ENCODE peak calls at places on chromosomes 12 and 14, in five cellular contexts. Q is mucosa of descending colon, I is BE2C, A is HFF-Myc, K is RWPE2. W is an unnamed sample.

GRCh38 chr12:81077686-81078441 is at the start of gene ACSS3:
- DNase-seq in Q (no peak), I (no peak), A (no peak), K (no peak), W (peak)

GRCh38 chr12:28100717-28101116 is 89.5 kb upstream of the CCDC91 start:
- DNase-seq in Q (no peak), I (no peak), A (no peak), K (no peak), W (no peak)

GRCh38 chr12:4331221-4331620 is 10.2 kb downstream of the TIGAR start:
- DNase-seq in Q (no peak), I (no peak), A (no peak), K (no peak), W (no peak)

GRCh38 chr12:12381982-12382381 is 25.1 kb downstream of the BORCS5 start:
- DNase-seq in Q (no peak), I (no peak), A (no peak), K (no peak), W (no peak)

GRCh38 chr12:132596016-132596415 is 14.4 kb downstream of the LRCOL1 start:
- DNase-seq in Q (peak), I (no peak), A (no peak), K (no peak), W (no peak)

GRCh38 chr14:90295870-90296516 is 35.7 kb downstream of the NRDE2 start:
- DNase-seq in Q (no peak), I (no peak), A (no peak), K (no peak), W (no peak)

GRCh38 chr14:89379006-89379405 is 38.0 kb downstream of the FOXN3 start:
- DNase-seq in Q (no peak), I (no peak), A (no peak), K (no peak), W (no peak)

GRCh38 chr14:37213016-37213415 is 15.3 kb downstream of the MIPOL1 start:
- DNase-seq in Q (no peak), I (no peak), A (no peak), K (no peak), W (no peak)

GRCh38 chr14:50229646-50230045 is 1.7 kb downstream of the SOS2 start:
- DNase-seq in Q (no peak), I (no peak), A (no peak), K (no peak), W (no peak)

GRCh38 chr12:87238466-87238865 is 790.7 kb downstream of the C12orf50 start:
- DNase-seq in Q (no peak), I (no peak), A (no peak), K (no peak), W (no peak)

GRCh38 chr12:10243803-10244520 is 31.3 kb downstream of the GABARAPL1 start:
- DNase-seq in Q (no peak), I (no peak), A (no peak), K (no peak), W (no peak)

GRCh38 chr12:53795927-53796326 is 44.1 kb upstream of the CISTR start:
- DNase-seq in Q (no peak), I (no peak), A (no peak), K (no peak), W (no peak)

GRCh38 chr14:104161601-104162367 is 23.4 kb downstream of the KIF26A start:
- DNase-seq in Q (no peak), I (no peak), A (no peak), K (no peak), W (no peak)

GRCh38 chr14:88079624-88080023 is 74.7 kb downstream of the GPR65 start:
- DNase-seq in Q (no peak), I (no peak), A (no peak), K (no peak), W (no peak)

GRCh38 chr12:47779943-47780504 is 7.0 kb downstream of the SLC48A1 start:
- DNase-seq in Q (peak), I (no peak), A (no peak), K (no peak), W (no peak)

GRCh38 chr14:100223332-100224171 is 15.4 kb upstream of the YY1 start:
- DNase-seq in Q (no peak), I (no peak), A (no peak), K (no peak), W (no peak)

GRCh38 chr14:24368562-24369252 is 723 bp downstream of the NFATC4 start:
- DNase-seq in Q (peak), I (peak), A (peak), K (no peak), W (peak)

GRCh38 chr12:49537231-49537708 is 1.6 kb upstream of the KCNH3 start:
- DNase-seq in Q (no peak), I (no peak), A (no peak), K (no peak), W (no peak)

GRCh38 chr12:20792971-20793370 is 17.5 kb upstream of the SLCO1B3 start:
- DNase-seq in Q (no peak), I (no peak), A (no peak), K (no peak), W (no peak)

GRCh38 chr12:123097521-123098084 is 53.3 kb downstream of the PITPNM2 start:
- DNase-seq in Q (no peak), I (no peak), A (no peak), K (no peak), W (peak)

GRCh38 chr12:42631507-42631906 is 42.0 kb upstream of the PRICKLE1 start:
- DNase-seq in Q (no peak), I (no peak), A (no peak), K (no peak), W (no peak)

GRCh38 chr14:63717704-63718103 is 10.2 kb downstream of the SGPP1 start:
- DNase-seq in Q (no peak), I (no peak), A (no peak), K (no peak), W (no peak)

GRCh38 chr12:18872770-18873169 is 134.9 kb downstream of the CAPZA3 start:
- DNase-seq in Q (no peak), I (no peak), A (no peak), K (no peak), W (no peak)

GRCh38 chr14:55454264-55455151 is 14.1 kb upstream of the TBPL2 start:
- DNase-seq in Q (peak), I (peak), A (peak), K (peak), W (peak)

GRCh38 chr12:67391034-67391433 is 121.9 kb downstream of the CAND1 start:
- DNase-seq in Q (no peak), I (no peak), A (no peak), K (no peak), W (peak)

GRCh38 chr12:105983622-105984325 is 155.0 kb downstream of the NUAK1 start:
- DNase-seq in Q (no peak), I (no peak), A (peak), K (no peak), W (peak)

GRCh38 chr12:953776-954175 is 4.3 kb upstream of the RAD52 start:
- DNase-seq in Q (no peak), I (no peak), A (no peak), K (no peak), W (no peak)

GRCh38 chr14:102071283-102071998 is 15.4 kb downstream of the HSP90AA1 start:
- DNase-seq in Q (no peak), I (no peak), A (no peak), K (no peak), W (peak)

GRCh38 chr12:53299101-53299453 is 418 bp upstream of the MYG1 start:
- DNase-seq in Q (no peak), I (no peak), A (no peak), K (no peak), W (no peak)

GRCh38 chr14:99067141-99067920 is 204.7 kb downstream of the BCL11B start:
- DNase-seq in Q (no peak), I (no peak), A (no peak), K (no peak), W (no peak)

GRCh38 chr12:50049254-50050118 is 7.9 kb upstream of the ASIC1 start:
- DNase-seq in Q (no peak), I (no peak), A (no peak), K (no peak), W (no peak)

GRCh38 chr12:111024205-111024794 is 103.9 kb upstream of the MYL2 start:
- DNase-seq in Q (no peak), I (peak), A (no peak), K (no peak), W (peak)

GRCh38 chr12:79706676-79707075 is 15.9 kb upstream of the PAWR start:
- DNase-seq in Q (no peak), I (no peak), A (no peak), K (no peak), W (no peak)

GRCh38 chr12:24039113-24039525 is 89.6 kb upstream of the SOX5 start:
- DNase-seq in Q (no peak), I (no peak), A (no peak), K (no peak), W (no peak)

GRCh38 chr12:3341594-3341993 is 149.4 kb upstream of the PRMT8 start:
- DNase-seq in Q (no peak), I (no peak), A (no peak), K (no peak), W (no peak)

GRCh38 chr14:102317564-102318248 is 1.8 kb upstream of the ZNF839 start:
- DNase-seq in Q (no peak), I (no peak), A (no peak), K (no peak), W (peak)

DNA sequence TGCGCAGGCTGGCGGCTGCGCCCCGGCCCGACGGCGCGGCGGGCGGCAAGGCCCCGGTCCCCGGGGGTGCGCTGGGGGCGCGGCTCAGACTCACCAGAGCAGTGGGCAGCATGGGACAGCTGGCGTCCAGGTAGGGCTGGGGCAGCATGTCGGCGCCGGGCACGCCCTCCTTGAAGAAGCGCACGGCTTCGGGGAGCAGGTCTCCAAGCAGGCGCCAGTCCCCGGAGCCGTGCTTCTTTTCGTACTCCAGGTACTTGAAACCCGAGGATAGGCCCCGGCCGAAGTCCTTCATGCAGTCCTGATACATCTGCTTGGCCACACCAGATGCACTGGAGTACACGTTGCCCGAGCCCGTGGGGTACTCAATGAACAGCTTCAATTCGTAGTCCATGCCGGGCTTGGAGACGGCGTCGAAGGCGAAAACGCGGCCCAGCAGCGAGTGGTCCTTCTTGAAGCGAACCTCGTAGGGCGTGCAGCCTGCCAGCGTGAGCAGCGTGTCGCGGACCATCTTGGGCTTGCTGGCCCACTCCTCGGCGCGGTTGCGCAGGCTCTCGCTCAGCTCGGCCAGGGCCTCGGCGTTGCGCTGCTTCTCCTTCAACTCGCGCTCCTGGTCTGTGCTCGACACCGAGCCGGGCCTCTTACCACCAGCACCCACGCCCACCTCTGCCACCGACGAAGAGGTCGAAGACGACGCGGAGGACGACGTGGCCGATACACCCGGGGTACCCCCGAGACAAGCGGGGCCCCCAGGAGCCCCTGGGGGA is 2.2 kb downstream of the IRF2BPL start:
- DNase-seq in Q (peak), I (peak), A (no peak), K (no peak), W (no peak)
- H3K4me3 ChIP-seq in Q (peak), I (peak), A (peak), K (peak), W (peak)

GRCh38 chr12:57839996-57840395 is 6.5 kb downstream of the CTDSP2 start:
- DNase-seq in Q (no peak), I (no peak), A (no peak), K (no peak), W (peak)
- H3K4me3 ChIP-seq in Q (no peak), I (peak), A (no peak), K (no peak), W (no peak)

DNA sequence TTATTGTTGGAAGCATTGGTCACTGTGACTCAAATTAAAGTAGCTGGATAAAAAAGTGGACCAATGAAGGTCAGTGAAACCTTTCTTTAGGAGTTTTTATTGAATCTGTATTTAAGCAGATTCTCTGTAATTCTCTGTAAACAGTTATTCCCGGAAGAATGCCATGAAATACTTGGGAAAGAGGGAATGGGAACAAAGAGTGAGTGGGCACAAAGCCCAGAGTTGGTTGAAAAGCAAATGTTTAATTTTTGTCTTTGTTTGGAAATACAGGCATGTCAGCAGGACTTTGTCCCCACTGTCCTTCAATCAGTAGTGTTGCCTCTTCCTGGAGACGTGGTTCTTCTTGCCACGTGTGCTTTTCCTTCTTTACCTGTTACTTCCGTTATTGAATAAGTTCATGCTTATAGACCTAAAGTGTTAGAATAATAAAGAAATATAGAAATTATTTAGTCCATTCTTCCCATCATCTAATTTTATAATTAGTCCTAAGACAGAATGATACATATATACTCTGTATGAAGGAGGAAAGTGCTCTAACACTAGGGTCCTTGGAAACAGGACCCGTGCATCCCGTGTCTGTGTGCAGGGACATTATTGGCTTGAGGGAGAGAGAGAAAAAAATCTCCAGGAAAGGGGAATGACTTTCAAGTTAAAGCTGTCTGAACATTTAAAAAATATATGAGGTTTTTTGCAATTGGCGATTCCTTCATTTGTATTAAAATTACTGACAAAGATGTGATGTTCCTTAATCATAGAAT is 2.0 kb upstream of the ANG start:
- DNase-seq in Q (no peak), I (no peak), A (no peak), K (no peak), W (no peak)
- H3K4me3 ChIP-seq in Q (no peak), I (no peak), A (no peak), K (no peak), W (no peak)

GRCh38 chr14:73467377-73467776 is 9.0 kb upstream of the NUMB start:
- DNase-seq in Q (no peak), I (peak), A (no peak), K (no peak), W (no peak)
- H3K4me3 ChIP-seq in Q (no peak), I (no peak), A (no peak), K (no peak), W (no peak)

GRCh38 chr12:94649349-94650142 is 811 bp downstream of the TMCC3 start:
- DNase-seq in Q (peak), I (peak), A (no peak), K (no peak), W (peak)
- H3K4me3 ChIP-seq in Q (peak), I (no peak), A (no peak), K (peak), W (peak)

DNA sequence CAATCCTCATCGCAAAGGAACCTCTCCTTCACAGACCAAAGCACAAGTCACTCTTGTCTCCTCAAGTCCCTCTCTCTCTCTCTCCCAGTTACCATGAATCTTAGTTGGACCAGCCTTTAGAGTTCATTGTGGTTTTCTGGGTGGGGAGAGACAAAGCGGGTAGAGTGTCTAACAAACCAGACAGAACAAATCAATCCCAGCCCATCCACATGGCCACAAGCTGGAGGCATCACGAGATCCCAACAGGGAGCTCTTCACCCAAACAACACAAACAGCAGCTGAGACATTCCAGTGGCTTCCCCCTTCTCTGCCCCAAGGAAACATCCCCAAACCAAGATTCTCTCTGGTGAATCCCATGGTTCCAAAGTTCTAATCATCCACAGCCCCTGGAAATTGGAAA is 22.4 kb downstream of the ACTN1 start:
- DNase-seq in Q (no peak), I (no peak), A (no peak), K (no peak), W (no peak)
- H3K4me3 ChIP-seq in Q (no peak), I (no peak), A (no peak), K (no peak), W (no peak)